ENCODE peak calls at places on chromosomes 13 and 19, in seven cellular contexts. X, A, B, Q, P, U and Z are unnamed samples.

GRCh38 chr13:23510979-23511735 is 59.1 kb upstream of the TNFRSF19 start:
- DNase-seq in U (no peak), P (no peak), Q (peak), A (peak), X (no peak), B (no peak), Z (no peak)

GRCh38 chr19:43643326-43643725 is 3.7 kb upstream of the CADM4 start:
- DNase-seq in Q (peak), U (no peak), X (no peak), A (no peak), B (no peak), P (no peak), Z (no peak)

GRCh38 chr19:3366104-3366760 is at the start of gene NFIC:
- DNase-seq in X (peak), Q (peak), A (peak), U (peak), P (peak), B (peak), Z (peak)

GRCh38 chr19:15894359-15894758 is 3.5 kb downstream of the CYP4F2 start:
- DNase-seq in A (no peak), B (no peak), P (no peak), U (no peak), X (no peak), Q (no peak), Z (no peak)

GRCh38 chr19:40599331-40600085 is 1.7 kb upstream of the LTBP4 start:
- DNase-seq in A (no peak), Q (peak), P (no peak), X (peak), U (no peak), B (no peak), Z (no peak)

GRCh38 chr13:49527123-49527522 is 31.4 kb downstream of the PHF11 start:
- DNase-seq in P (no peak), U (no peak), B (peak), A (no peak), X (peak), Q (no peak), Z (no peak)

GRCh38 chr13:24074687-24075086 is 85.8 kb upstream of the SPATA13 start:
- DNase-seq in X (no peak), P (no peak), U (peak), A (no peak), Q (no peak), B (no peak), Z (no peak)

GRCh38 chr13:112839347-112840105 is 129.5 kb upstream of the MCF2L start:
- DNase-seq in X (no peak), U (no peak), A (peak), B (no peak), P (peak), Q (peak), Z (peak)

DNA sequence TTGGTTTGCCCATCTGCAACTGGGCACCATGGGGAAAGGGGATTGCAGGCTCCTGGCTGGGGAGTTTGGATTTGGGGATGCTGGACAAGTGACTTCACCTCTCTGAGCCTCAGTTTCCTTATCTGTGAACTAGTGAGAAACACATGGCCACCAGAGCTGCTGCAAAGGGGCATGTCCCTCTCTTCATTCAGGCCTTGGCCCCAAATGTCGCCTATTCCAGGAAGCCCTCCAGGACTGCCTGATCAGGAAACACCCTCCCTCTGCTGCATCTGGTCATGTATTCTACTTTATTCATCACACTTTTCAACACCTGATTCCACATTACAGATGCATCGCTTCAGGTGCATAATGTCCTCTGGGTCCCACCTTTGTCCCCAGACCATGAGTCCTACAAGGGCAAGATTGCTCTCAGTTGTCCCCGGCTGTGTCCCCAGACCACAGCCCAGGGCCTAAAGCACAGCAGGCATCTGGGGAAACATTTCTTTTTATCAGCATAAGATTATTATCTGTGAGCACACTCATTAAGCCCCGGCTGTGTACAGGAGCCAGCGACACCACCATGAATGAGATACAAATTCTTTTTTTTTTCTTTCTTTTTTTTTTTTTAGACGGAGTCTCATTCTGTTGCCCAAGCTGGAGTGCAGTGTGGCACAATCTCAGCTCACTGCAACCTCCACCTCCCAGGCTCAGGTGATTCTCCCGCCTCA is 37.5 kb downstream of the ARRDC2 start:
- DNase-seq in B (no peak), Q (no peak), A (no peak), U (no peak), X (no peak), P (no peak), Z (no peak)
- H3K4me3 ChIP-seq in B (peak), Q (peak), A (peak), U (peak), X (peak), P (peak), Z (peak)

DNA sequence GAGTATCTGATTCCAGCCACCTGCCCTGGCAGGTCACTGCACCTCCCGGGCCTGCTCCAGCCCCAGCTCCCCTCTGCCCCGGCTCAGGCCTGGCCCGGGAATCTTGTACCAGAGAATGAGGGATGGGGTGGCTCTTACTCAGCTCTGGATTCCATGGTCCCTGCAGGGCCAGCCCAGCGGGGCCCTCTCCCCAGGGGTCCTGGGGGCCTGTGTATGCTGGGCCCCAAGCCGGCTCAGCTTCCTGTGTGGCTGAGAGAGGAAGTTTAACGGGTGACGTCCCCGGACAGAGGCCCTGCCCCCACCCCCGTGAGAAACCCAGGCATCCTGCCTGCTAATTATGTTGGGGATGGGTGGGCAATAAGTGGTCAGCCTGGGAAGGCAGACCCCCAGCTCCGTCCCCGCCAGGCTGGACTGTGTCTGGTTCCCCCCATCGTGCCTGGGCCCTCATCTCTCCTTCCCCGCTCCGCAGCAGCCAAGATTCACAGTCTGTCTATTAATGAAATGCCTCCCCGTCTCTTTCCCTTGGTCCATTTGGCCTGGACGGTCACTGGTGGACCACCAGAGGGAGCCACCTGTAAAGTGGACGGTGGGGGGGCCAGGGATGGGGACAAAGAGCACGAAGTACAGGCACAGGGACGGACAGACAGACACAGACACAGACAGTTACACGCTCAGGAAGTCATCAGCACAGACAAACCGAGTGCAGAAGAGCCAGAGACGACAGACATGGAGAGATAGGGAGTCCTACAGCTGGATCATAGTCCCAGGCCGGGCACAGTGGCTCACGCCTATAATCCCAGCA is at the start of gene DENND1C:
- DNase-seq in A (peak), P (no peak), B (no peak), Q (no peak), X (peak), U (no peak), Z (no peak)
- TF ChIP-seq CTCF in A (peak), P (peak), B (peak), Q (peak), X (peak), U (peak), Z (peak)

GRCh38 chr13:36125841-36126240 is 5.3 kb downstream of the DCLK1 start:
- DNase-seq in P (no peak), A (no peak), Q (no peak), X (no peak), U (no peak), B (no peak), Z (no peak)

GRCh38 chr13:36130168-36130541 is 1.0 kb downstream of the DCLK1 start:
- DNase-seq in X (no peak), P (no peak), Q (no peak), U (no peak), B (no peak), A (no peak), Z (no peak)

GRCh38 chr13:36126496-36126895 is 4.7 kb downstream of the DCLK1 start:
- DNase-seq in Q (peak), B (no peak), P (no peak), A (no peak), X (no peak), U (no peak), Z (no peak)

GRCh38 chr13:36129539-36129938 is 1.6 kb downstream of the DCLK1 start:
- DNase-seq in Q (no peak), U (no peak), A (no peak), X (no peak), B (no peak), P (no peak), Z (no peak)

DNA sequence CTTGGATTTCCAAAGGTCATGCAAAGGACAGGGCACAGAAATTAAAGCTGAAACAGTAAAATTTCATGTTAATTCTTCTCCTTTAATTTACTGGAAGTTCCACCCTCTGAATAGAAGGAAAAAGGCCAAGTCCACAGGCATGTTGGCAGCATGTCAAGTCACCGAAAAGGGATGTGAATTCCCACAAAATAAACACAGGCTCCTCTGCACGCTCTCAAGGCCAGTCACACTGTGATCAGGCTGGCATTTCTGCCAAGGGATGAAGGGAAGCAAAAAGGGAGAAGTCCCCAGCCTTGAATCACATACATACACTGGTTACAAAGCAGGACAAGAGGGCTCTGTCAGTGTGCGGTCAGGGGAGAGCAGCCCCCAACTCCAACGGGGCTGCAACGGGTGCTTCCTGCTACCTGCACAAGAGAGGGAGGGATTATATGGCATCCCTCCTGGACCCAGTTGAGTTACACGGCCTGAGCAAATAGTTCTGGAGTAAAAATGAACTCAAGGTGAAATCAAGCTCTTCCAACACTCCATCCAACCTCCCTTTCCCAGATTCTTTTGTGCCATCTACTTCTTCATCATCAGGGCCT is 6.9 kb downstream of the DCLK1 start:
- DNase-seq in X (peak), B (no peak), Q (peak), A (peak), P (peak), U (no peak), Z (peak)
- H3K4me3 ChIP-seq in X (no peak), B (no peak), Q (no peak), A (no peak), P (no peak), U (no peak), Z (no peak)

DNA sequence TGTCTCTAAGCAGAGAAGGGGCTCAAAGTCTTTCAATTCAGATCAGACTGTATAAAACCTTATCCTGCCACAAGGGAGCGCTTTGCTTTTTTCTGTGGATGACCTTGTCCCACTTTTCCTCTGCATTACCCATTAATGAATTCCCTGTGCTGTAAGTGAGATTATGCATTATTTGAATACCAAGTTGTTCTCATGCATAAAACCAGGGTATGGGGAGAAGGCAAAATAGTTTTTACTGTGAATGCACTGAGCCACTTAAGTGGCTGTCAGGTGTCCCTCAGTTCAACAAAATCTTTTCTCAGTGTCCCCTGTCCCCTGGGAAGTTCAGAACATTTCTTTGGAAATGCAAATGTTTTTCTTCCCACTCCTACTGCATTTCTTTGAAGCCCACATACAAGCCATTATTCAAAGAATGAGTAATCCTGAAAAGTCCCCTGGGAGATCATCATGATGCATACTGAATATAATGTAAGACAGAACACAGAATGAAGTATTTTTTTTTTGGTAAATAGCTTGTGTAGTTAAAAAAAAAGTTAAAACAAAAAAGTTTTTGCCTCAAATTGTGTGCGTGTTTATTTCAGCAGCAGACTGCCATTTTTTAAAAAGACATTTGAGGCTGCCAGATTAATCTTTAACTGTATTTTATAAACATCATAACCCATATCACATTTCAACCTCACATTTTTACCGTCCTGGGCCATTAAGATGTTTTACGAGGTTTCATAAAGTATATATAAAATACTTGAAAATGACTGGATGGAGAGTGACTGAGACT is 506.7 kb upstream of the PCDH9 start:
- DNase-seq in U (peak), X (no peak), A (peak), Q (peak), P (no peak), B (no peak), Z (no peak)
- TF ChIP-seq CTCF in U (peak), X (no peak), A (no peak), Q (no peak), P (no peak), B (no peak), Z (no peak)

DNA sequence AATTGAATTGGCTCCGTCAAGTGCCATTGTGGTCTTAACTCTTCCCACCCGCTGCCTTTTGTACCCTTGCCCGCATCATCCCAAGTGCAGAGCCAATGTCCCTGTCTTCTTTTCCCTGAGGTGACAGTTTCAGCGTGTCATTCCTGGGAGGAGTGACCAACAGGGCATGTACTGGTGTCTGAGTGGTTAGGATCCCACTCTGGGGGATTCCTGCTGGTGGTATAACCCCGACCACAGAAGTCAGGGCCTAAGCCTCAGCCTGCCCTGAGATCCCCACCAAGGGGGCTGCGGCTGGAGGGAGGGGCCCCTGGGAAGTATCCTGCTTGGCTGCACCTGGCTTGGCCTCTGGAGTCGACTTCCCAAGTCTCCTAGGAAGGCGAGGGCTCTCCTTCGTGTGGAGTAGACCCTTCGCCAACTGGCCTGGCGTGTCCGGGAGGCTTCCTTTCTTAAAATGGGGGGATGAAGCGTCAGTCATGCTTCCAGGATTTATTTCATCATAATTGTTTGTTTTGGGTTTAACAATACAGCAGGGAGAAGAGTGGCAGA is 40.6 kb downstream of the NFIX start:
- DNase-seq in A (no peak), U (no peak), X (no peak), B (no peak), Q (no peak), P (no peak), Z (no peak)
- H3K4me3 ChIP-seq in A (no peak), U (no peak), X (no peak), B (no peak), Q (no peak), P (no peak), Z (no peak)

DNA sequence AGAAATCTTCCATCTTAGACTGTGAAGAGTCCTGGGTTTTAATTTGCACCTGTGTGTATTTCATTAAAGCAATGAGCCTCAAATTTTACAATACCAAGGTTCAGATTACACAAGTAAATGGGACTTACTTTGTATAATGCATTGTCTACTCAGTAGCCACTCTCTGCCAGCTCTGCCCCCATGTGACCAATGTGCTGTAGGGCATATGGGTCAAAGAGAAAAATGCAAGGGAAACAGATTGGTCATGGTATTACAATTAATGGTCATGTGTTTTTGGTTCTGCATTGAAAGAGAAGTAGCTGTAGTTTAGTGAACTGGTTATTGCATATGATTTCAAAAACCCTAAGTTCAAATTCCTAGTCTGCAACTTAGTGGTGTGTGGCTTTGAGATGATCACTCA is 545.5 kb downstream of the SUCLA2 start:
- DNase-seq in P (no peak), B (no peak), X (no peak), U (no peak), Q (no peak), A (peak), Z (no peak)
- TF ChIP-seq CTCF in P (no peak), B (no peak), X (no peak), U (no peak), Q (no peak), A (peak), Z (no peak)

DNA sequence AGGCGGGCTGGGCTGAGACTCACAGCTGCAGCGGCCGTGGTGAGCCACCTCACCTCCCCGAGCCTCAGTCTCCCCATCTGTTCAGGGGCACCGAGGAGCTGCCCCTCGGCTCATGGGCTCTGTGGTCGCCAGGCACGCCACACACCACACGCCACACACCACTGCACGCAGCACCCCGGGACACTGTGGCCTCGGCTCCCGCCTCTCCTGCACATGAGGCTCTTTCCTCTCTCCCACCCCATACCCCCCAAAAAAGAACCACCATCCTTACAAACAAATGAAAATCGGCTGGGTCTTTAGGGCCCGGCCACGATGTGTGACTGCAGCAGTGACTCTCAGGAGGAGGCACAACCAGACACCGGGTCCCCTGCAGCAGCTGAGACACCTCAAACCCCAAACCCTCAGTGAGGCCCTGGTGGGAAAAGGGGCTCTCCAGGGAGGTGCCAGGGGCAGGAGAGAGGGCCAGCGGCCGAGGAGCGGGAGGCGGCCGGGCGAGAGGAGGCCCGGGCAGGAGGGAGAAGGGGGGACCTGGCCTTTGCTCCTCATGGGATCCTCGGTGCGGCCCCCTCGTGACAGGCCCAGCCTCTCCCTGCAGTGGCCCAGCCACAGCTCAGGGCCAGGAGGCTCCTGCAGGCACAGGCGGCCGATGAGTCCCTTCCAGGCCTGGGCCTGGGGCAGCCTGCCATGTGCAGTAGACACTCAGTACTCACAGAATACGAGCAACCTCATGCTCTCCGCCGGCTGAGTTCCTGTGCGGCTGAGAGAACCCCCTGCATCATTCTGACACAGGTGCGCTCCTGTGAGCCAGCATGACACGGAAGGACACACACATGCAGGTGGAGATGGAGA is 66.3 kb downstream of the RASA3 start:
- DNase-seq in X (peak), B (no peak), A (no peak), P (no peak), Q (no peak), U (no peak), Z (no peak)
- H3K4me3 ChIP-seq in X (no peak), B (peak), A (no peak), P (no peak), Q (no peak), U (no peak), Z (no peak)

DNA sequence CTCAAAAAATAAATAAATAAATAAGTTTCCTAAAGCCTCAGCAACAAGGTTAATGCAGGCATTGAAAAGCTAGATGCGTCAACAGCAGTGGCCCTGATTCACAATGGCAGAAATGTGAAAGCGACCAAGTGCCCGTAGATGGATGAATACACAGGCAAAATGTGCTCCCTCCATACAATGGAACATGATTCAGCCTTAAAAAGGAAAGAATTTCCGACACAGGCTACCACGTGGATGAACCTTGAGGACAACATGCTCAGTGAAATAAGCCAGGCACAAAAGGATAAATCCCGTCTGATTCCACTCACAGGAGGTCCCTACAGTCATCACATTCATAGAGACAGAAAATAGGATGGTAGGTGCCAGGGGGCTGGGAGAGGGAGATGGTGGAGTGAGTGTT is 31.7 kb downstream of the INSR start:
- DNase-seq in B (no peak), P (no peak), Q (no peak), X (no peak), U (no peak), A (no peak), Z (no peak)
- TF ChIP-seq CTCF in B (no peak), P (no peak), Q (no peak), X (no peak), U (no peak), A (no peak), Z (no peak)